ENCODE peak calls at places on chromosome 4, in ten cellular contexts. Q, R, S, D, Y, G, X, T, C and O are unnamed samples.
A peak's percentile ranks its signal among the peaks of the same experiment; 100 is the strongest.

GRCh38 chr4:26520728-26521442 is 30.6 kb upstream of the CCKAR start:
- DNase-seq in Q (peak; percentile 51), R (peak; percentile 27), S (no peak), D (peak; percentile 28), Y (no peak), G (no peak), X (no peak), T (peak; percentile 33), C (no peak), O (no peak)

GRCh38 chr4:54840992-54841768 is 183.4 kb downstream of the KIT start:
- DNase-seq in Q (no peak), R (no peak), S (no peak), D (peak; percentile 17), Y (no peak), G (peak; percentile 9), X (no peak), T (peak; percentile 10), C (peak; percentile 12), O (no peak)

GRCh38 chr4:80150387-80151173 is 46.7 kb upstream of the PRDM8 start:
- DNase-seq in Q (no peak), R (no peak), S (no peak), D (no peak), Y (no peak), G (no peak), X (no peak), T (no peak), C (no peak), O (no peak)

GRCh38 chr4:8039290-8039689 is 99.6 kb upstream of the AFAP1 start:
- DNase-seq in Q (no peak), R (no peak), S (no peak), D (no peak), Y (no peak), G (peak; percentile 38), X (no peak), T (no peak), C (no peak), O (no peak)

GRCh38 chr4:88737304-88738015 is 39.8 kb upstream of the NAP1L5 start:
- DNase-seq in Q (peak; percentile 27), R (peak; percentile 13), S (no peak), D (no peak), Y (no peak), G (peak; percentile 20), X (no peak), T (peak; percentile 20), C (peak; percentile 57), O (no peak)

GRCh38 chr4:78747328-78747946 is 28.7 kb upstream of the BMP2K start:
- DNase-seq in Q (no peak), R (no peak), S (no peak), D (no peak), Y (no peak), G (no peak), X (no peak), T (no peak), C (no peak), O (no peak)

GRCh38 chr4:180084561-180084960 is 2158.6 kb upstream of the TENM3 start:
- DNase-seq in Q (no peak), R (no peak), S (no peak), D (no peak), Y (no peak), G (no peak), X (no peak), T (no peak), C (peak; percentile 22), O (no peak)

GRCh38 chr4:65825121-65825520 is 154.8 kb upstream of the EPHA5 start:
- DNase-seq in Q (peak; percentile 59), R (peak; percentile 77), S (no peak), D (no peak), Y (no peak), G (no peak), X (no peak), T (peak; percentile 79), C (peak; percentile 50), O (no peak)

GRCh38 chr4:152778656-152779512 is 646 bp downstream of the TIGD4 start:
- DNase-seq in Q (peak; percentile 30), R (peak; percentile 27), S (peak; percentile 31), D (peak; percentile 31), Y (no peak), G (peak; percentile 32), X (no peak), T (peak; percentile 21), C (peak; percentile 25), O (peak; percentile 50)

GRCh38 chr4:126766266-126766665 is 866.5 kb upstream of the INTU start:
- DNase-seq in Q (no peak), R (no peak), S (no peak), D (no peak), Y (peak; percentile 31), G (no peak), X (no peak), T (no peak), C (no peak), O (no peak)

GRCh38 chr4:143396695-143397094 is 60.0 kb downstream of the GAB1 start:
- DNase-seq in Q (no peak), R (no peak), S (no peak), D (peak; percentile 19), Y (no peak), G (no peak), X (no peak), T (no peak), C (no peak), O (no peak)

GRCh38 chr4:143397887-143398286 is 61.2 kb downstream of the GAB1 start:
- DNase-seq in Q (no peak), R (no peak), S (no peak), D (no peak), Y (no peak), G (no peak), X (no peak), T (no peak), C (no peak), O (no peak)

GRCh38 chr4:143395054-143395453 is 58.4 kb downstream of the GAB1 start:
- DNase-seq in Q (no peak), R (no peak), S (no peak), D (no peak), Y (no peak), G (no peak), X (no peak), T (no peak), C (no peak), O (no peak)

GRCh38 chr4:143399113-143399949 is 62.7 kb downstream of the GAB1 start:
- DNase-seq in Q (peak; percentile 17), R (peak; percentile 53), S (no peak), D (peak; percentile 61), Y (no peak), G (no peak), X (no peak), T (peak; percentile 49), C (peak; percentile 29), O (peak; percentile 72)

GRCh38 chr4:143397335-143397734 is 60.7 kb downstream of the GAB1 start:
- DNase-seq in Q (no peak), R (no peak), S (no peak), D (no peak), Y (no peak), G (no peak), X (no peak), T (no peak), C (no peak), O (no peak)
- H3K4me3 ChIP-seq in Q (no peak overlapping the region), R (no peak overlapping the region), S (no peak overlapping the region), D (no peak overlapping the region), Y (no peak overlapping the region), G (no peak overlapping the region), X (no peak overlapping the region), T (no peak overlapping the region), C (no peak overlapping the region), O (peak overlapping the region; percentile 22)

GRCh38 chr4:17809667-17810066 is 890 bp downstream of the DCAF16 start:
- DNase-seq in Q (no peak), R (no peak), S (no peak), D (peak; percentile 9), Y (no peak), G (no peak), X (no peak), T (no peak), C (no peak), O (peak; percentile 32)

GRCh38 chr4:17812125-17812524 is 1.3 kb downstream of the NCAPG start:
- DNase-seq in Q (no peak), R (no peak), S (no peak), D (no peak), Y (no peak), G (no peak), X (no peak), T (no peak), C (no peak), O (peak; percentile 23)

GRCh38 chr4:17812801-17813200 is 2.0 kb downstream of the NCAPG start:
- DNase-seq in Q (no peak), R (no peak), S (no peak), D (no peak), Y (no peak), G (no peak), X (no peak), T (no peak), C (peak; percentile 38), O (no peak)

GRCh38 chr4:17811078-17811603 is 362 bp downstream of the NCAPG start:
- DNase-seq in Q (no peak), R (peak; percentile 12), S (no peak), D (peak; percentile 61), Y (peak; percentile 16), G (peak; percentile 18), X (no peak), T (no peak), C (no peak), O (no peak)

GRCh38 chr4:17810260-17811077 is at the start of the genes DCAF16 and NCAPG:
- DNase-seq in Q (peak; percentile 99), R (peak; percentile 96), S (peak; percentile 98), D (peak; percentile 100), Y (peak; percentile 99), G (peak; percentile 100), X (peak; percentile 98), T (peak; percentile 99), C (peak; percentile 100), O (peak; percentile 100)
- TF ChIP-seq CTCF in Q (no peak), R (no peak), S (no peak), D (peak; percentile 30), Y (no peak), G (no peak), X (no peak), T (no peak), C (no peak), O (no peak)

DNA sequence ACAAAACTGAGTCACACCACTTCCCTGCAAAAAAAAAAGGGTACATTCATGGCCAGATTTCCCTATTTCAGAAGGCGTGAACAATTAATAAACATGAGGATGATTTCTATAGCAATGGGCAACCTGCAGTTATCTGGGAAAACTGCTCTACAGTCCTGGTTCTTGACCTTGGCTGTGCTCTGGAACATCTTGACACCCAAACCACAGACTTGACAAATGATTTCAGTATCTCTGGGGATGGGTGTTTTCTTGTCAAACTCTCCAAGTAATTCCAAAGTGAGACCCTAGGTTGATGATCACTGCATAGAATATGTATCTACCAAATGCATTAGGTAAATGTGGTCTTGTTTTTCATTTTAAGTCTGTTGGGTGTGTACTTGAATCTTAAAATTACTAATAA is 2.0 kb downstream of the DAPP1 start:
- DNase-seq in Q (no peak), R (no peak), S (no peak), D (no peak), Y (no peak), G (no peak), X (no peak), T (no peak), C (no peak), O (no peak)
- H3K4me3 ChIP-seq in Q (no peak overlapping the region), R (no peak overlapping the region), S (no peak overlapping the region), D (no peak overlapping the region), Y (no peak overlapping the region), G (no peak overlapping the region), X (no peak overlapping the region), T (no peak overlapping the region), C (no peak overlapping the region), O (peak overlapping the region; percentile 80)

DNA sequence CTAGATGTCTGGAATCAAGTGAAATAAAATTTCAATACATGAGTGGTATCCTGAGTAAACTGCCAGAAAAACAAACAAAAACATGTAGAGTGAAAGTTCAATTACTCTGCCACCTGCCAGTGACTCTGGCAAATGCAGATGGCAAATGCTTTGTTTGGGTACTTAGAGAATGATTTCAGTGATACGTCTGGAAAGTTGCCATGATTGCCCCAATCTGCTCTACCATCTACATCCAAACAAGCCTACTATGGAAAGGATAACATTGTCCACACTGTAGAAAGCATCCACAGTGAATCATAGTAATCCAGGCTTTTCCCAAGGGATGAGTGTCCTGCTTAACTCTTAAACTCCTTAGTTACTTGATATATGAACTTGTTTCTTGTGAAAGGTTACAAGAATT is 3.4 kb downstream of the SPATA4 start:
- DNase-seq in Q (no peak), R (peak; percentile 17), S (no peak), D (no peak), Y (no peak), G (no peak), X (no peak), T (no peak), C (peak; percentile 14), O (no peak)
- TF ChIP-seq CTCF in Q (peak; percentile 3), R (no peak), S (no peak), D (no peak), Y (no peak), G (no peak), X (no peak), T (peak; percentile 5), C (no peak), O (no peak)